ENCODE peak calls at places on chromosome 17, in ten cellular contexts. G, L, D, H, K, U, S, Y, X and N are unnamed samples.
A peak's percentile ranks its signal among the peaks of the same experiment; 100 is the strongest.

GRCh38 chr17:55478971-55479370 is 32.3 kb downstream of the SMIM36 start:
- DNase-seq in G (no peak), L (no peak), D (no peak), H (no peak), K (no peak), U (no peak), S (no peak), Y (no peak), X (no peak), N (no peak)

GRCh38 chr17:48045270-48046001 is 2.7 kb upstream of the NFE2L1 start:
- DNase-seq in G (no peak), L (no peak), D (no peak), H (no peak), K (no peak), U (no peak), S (no peak), Y (peak; percentile 65), X (peak; percentile 53), N (no peak)

GRCh38 chr17:39152134-39152884 is 872 bp upstream of the PLXDC1 start:
- DNase-seq in G (no peak), L (no peak), D (peak; percentile 65), H (no peak), K (no peak), U (no peak), S (no peak), Y (no peak), X (no peak), N (no peak)

GRCh38 chr17:40551091-40551873 is 14.0 kb downstream of the CCR7 start:
- DNase-seq in G (peak; percentile 98), L (no peak), D (peak; percentile 18), H (no peak), K (no peak), U (peak; percentile 98), S (peak; percentile 100), Y (no peak), X (peak; percentile 41), N (peak; percentile 85)

GRCh38 chr17:17994770-17995169 is 22.1 kb downstream of the DRC3 start:
- DNase-seq in G (no peak), L (no peak), D (no peak), H (no peak), K (no peak), U (no peak), S (no peak), Y (no peak), X (no peak), N (no peak)

GRCh38 chr17:81869221-81870154 is 1.6 kb downstream of the ARHGDIA start:
- DNase-seq in G (no peak), L (peak; percentile 79), D (peak; percentile 95), H (peak; percentile 58), K (no peak), U (no peak), S (no peak), Y (no peak), X (peak; percentile 51), N (no peak)

GRCh38 chr17:1588781-1589585 is 26.4 kb upstream of the PITPNA start:
- DNase-seq in G (peak; percentile 20), L (no peak), D (peak; percentile 68), H (no peak), K (no peak), U (no peak), S (no peak), Y (no peak), X (no peak), N (no peak)

GRCh38 chr17:17044846-17045561 is 2.7 kb downstream of the MPRIP start:
- DNase-seq in G (peak; percentile 85), L (peak; percentile 43), D (peak; percentile 48), H (no peak), K (no peak), U (peak; percentile 54), S (peak; percentile 46), Y (no peak), X (peak; percentile 12), N (no peak)

GRCh38 chr17:16915752-16916556 is 56.0 kb downstream of the TNFRSF13B start:
- DNase-seq in G (no peak), L (peak; percentile 85), D (peak; percentile 86), H (peak; percentile 73), K (no peak), U (no peak), S (no peak), Y (no peak), X (peak; percentile 66), N (peak; percentile 57)

GRCh38 chr17:491086-492014 is 138.7 kb upstream of the RPH3AL start:
- DNase-seq in G (peak; percentile 63), L (peak; percentile 73), D (peak; percentile 91), H (peak; percentile 9), K (no peak), U (no peak), S (no peak), Y (peak; percentile 37), X (peak; percentile 51), N (peak; percentile 35)

GRCh38 chr17:57987582-57988300 is at the start of gene VEZF1:
- DNase-seq in G (peak; percentile 80), L (peak; percentile 89), D (peak; percentile 96), H (peak; percentile 70), K (no peak), U (no peak), S (no peak), Y (peak; percentile 65), X (peak; percentile 79), N (peak; percentile 81)

GRCh38 chr17:73210002-73210678 is 17.3 kb downstream of the COG1 start:
- DNase-seq in G (peak; percentile 11), L (no peak), D (peak; percentile 79), H (no peak), K (no peak), U (no peak), S (no peak), Y (no peak), X (no peak), N (no peak)

GRCh38 chr17:1055751-1056645 is 59.1 kb downstream of the TIMM22 start:
- DNase-seq in G (peak; percentile 55), L (peak; percentile 82), D (peak; percentile 97), H (peak; percentile 48), K (no peak), U (no peak), S (no peak), Y (peak; percentile 64), X (peak; percentile 72), N (peak; percentile 65)

GRCh38 chr17:79670537-79671386 is 59.9 kb upstream of the RBFOX3 start:
- DNase-seq in G (no peak), L (peak; percentile 13), D (peak; percentile 71), H (no peak), K (no peak), U (no peak), S (no peak), Y (no peak), X (no peak), N (no peak)

GRCh38 chr17:73594598-73594997 is 49.6 kb downstream of the SDK2 start:
- DNase-seq in G (no peak), L (no peak), D (no peak), H (no peak), K (no peak), U (no peak), S (no peak), Y (no peak), X (no peak), N (no peak)

DNA sequence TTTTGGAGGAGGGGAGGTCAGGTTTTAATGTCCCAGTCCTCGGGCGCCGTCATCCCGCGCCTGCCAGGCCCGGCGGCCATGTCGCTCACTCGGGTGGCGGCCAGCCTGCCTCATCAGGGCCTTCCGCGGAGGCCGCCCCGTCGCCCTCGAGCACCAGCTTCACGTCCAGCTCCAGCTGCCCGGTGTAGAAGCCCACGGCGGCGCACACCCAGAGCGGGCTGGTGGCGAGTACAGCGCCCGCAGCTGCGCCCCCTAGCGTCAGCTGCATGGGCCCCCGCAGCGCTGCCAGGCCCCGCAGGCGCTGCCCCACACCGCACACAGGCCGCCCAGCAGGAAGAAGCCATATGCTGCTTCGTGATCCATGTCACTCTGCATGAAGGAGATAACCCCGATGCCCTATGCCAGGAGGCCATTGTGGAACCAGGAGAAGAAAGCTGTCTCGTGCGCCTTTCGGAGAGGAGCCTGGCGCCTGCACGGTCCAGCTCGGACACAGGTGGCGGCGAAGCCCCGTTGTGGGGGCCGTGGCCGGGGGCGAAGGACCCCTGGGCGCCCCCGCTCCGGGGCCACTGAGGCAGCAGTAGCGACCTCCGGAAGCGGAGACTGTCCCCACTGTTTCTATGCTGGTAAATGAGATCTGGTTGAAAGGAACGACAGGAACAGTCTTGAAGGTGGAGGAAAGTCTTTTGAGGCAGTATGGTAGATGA is 9.6 kb downstream of the AP2B1 start:
- DNase-seq in G (no peak), L (no peak), D (peak; percentile 91), H (no peak), K (no peak), U (no peak), S (no peak), Y (no peak), X (no peak), N (no peak)
- H3K4me3 ChIP-seq in G (no peak overlapping the region), L (no peak overlapping the region), D (no peak overlapping the region), H (no peak overlapping the region), K (no peak overlapping the region), U (no peak overlapping the region), S (no peak overlapping the region), Y (no peak overlapping the region), X (no peak overlapping the region), N (no peak overlapping the region)

GRCh38 chr17:3222505-3222904 is 15.0 kb downstream of the OR1A1 start:
- DNase-seq in G (no peak), L (no peak), D (no peak), H (no peak), K (no peak), U (no peak), S (no peak), Y (no peak), X (no peak), N (no peak)
- H3K4me3 ChIP-seq in G (no peak overlapping the region), L (no peak overlapping the region), D (no peak overlapping the region), H (no peak overlapping the region), K (no peak overlapping the region), U (no peak overlapping the region), S (no peak overlapping the region), Y (no peak overlapping the region), X (no peak overlapping the region), N (no peak overlapping the region)

DNA sequence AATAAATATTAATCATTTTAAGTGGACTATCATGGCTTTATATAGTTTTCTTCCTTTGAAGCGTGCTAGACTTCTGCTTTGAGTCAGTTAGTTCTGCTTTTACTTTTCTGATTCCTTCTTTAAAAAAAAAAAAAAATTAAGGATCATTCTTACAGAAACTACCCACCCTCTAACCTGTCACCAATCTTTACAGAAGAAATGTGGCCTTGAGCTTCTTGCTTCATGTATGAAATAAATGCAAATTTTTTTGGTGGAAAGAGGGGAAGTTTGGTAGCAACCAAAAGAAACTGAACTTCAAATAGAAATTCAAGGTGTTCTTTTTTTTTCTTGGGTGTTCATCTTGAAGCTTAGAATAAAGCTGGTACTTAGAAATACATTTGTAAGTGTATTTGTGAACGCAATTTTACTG is 2.2 kb downstream of the EVI2A start:
- DNase-seq in G (no peak), L (no peak), D (no peak), H (no peak), K (no peak), U (no peak), S (no peak), Y (no peak), X (no peak), N (no peak)
- H3K4me3 ChIP-seq in G (no peak overlapping the region), L (no peak overlapping the region), D (no peak overlapping the region), H (no peak overlapping the region), K (peak overlapping the region; percentile 32), U (no peak overlapping the region), S (no peak overlapping the region), Y (no peak overlapping the region), X (no peak overlapping the region), N (no peak overlapping the region)

DNA sequence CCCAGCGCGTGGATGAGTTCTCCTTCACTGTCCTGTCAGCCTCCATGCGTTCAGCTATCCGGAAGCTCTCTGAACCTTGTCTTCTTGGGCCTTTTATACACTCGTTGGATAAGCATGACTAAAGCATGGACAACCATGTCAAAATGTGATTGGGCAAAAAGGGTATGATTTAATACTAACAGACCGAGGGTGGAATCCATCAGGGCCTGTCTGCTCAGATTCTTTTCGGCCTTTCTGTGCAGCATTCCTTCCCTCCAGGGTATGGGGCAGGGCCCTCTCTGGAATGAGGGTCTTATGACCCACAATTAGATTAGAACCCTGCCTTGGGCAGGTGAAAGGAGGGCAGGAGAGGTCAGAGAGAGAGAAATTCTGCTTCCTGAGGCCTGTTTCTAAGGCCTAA is 14.0 kb upstream of the CCL5 start:
- DNase-seq in G (no peak), L (no peak), D (no peak), H (no peak), K (no peak), U (no peak), S (no peak), Y (no peak), X (no peak), N (no peak)
- H3K4me3 ChIP-seq in G (no peak overlapping the region), L (no peak overlapping the region), D (no peak overlapping the region), H (no peak overlapping the region), K (no peak overlapping the region), U (no peak overlapping the region), S (no peak overlapping the region), Y (no peak overlapping the region), X (no peak overlapping the region), N (no peak overlapping the region)